ENCODE peak calls at places on chromosomes 2 and 18, in four cellular contexts. N is K562, V is HepG2, R is GM12878. I is an unnamed sample.

GRCh38 chr2:19776941-19777514 is 124.8 kb downstream of the TTC32 start:
- DNase-seq in V (no peak), N (no peak), R (no peak), I (no peak)

GRCh38 chr2:172230783-172231446 is 128.2 kb upstream of the DLX2 start:
- DNase-seq in N (no peak), R (no peak), V (no peak), I (no peak)

GRCh38 chr2:156538083-156538504 is 101.9 kb downstream of the GPD2 start:
- DNase-seq in R (peak), V (no peak), N (no peak), I (no peak)

GRCh38 chr2:69790601-69790959 is 38.9 kb upstream of the GMCL1 start:
- DNase-seq in N (no peak), V (no peak), R (no peak), I (no peak)

GRCh38 chr2:2768476-2768875 is 437.4 kb upstream of the MYT1L start:
- DNase-seq in R (no peak), N (no peak), V (no peak), I (no peak)

GRCh38 chr2:228689049-228689448 is 507.6 kb upstream of the SPHKAP start:
- DNase-seq in V (no peak), N (no peak), R (no peak), I (peak)

GRCh38 chr18:31070206-31070605 is 27.7 kb upstream of the DSC3 start:
- DNase-seq in V (no peak), R (no peak), N (no peak), I (no peak)

GRCh38 chr18:44819944-44820510 is 139.3 kb downstream of the SETBP1 start:
- DNase-seq in V (no peak), N (no peak), R (no peak), I (no peak)

GRCh38 chr2:21467910-21468309 is 344.1 kb downstream of the TDRD15 start:
- DNase-seq in R (peak), V (no peak), N (no peak), I (no peak)

GRCh38 chr2:216765810-216766259 is 70.5 kb upstream of the IGFBP5 start:
- DNase-seq in V (peak), N (peak), R (no peak), I (peak)

GRCh38 chr18:54878057-54878661 is 49.9 kb downstream of the RAB27B start:
- DNase-seq in R (no peak), N (no peak), V (no peak), I (no peak)

GRCh38 chr2:74149570-74150319 is 2.0 kb upstream of the BOLA3 start:
- DNase-seq in R (no peak), N (peak), V (no peak), I (no peak)

GRCh38 chr2:72919414-72920316 is 2.3 kb downstream of the EMX1 start:
- DNase-seq in V (no peak), N (no peak), R (no peak), I (peak)

GRCh38 chr2:10752236-10752635 is 30.8 kb downstream of the ATP6V1C2 start:
- DNase-seq in R (no peak), V (no peak), N (no peak), I (no peak)

GRCh38 chr18:23115683-23116096 is 19.6 kb upstream of the CABLES1 start:
- DNase-seq in V (peak), N (no peak), R (no peak), I (no peak)

GRCh38 chr2:112141623-112142001 is 3.4 kb downstream of the FBLN7 start:
- DNase-seq in N (no peak), R (no peak), V (no peak), I (no peak)

GRCh38 chr2:176637497-176638166 is 368.4 kb downstream of the MTX2 start:
- DNase-seq in R (no peak), V (no peak), N (no peak), I (peak)

GRCh38 chr2:186308347-186308746 is 177.7 kb upstream of the ZC3H15 start:
- DNase-seq in R (no peak), N (no peak), V (peak), I (no peak)

GRCh38 chr18:57121542-57122112 is 25.3 kb upstream of the BOD1L2 start:
- DNase-seq in R (no peak), N (no peak), V (no peak), I (peak)

GRCh38 chr2:61715501-61715900 is 138.4 kb downstream of the FAM161A start:
- DNase-seq in V (no peak), N (no peak), R (no peak), I (no peak)

GRCh38 chr18:29225351-29225750 is 1048.4 kb upstream of the CDH2 start:
- DNase-seq in R (no peak), N (no peak), V (no peak), I (no peak)

GRCh38 chr2:238120463-238121298 is 17.8 kb upstream of the KLHL30 start:
- DNase-seq in R (no peak), V (no peak), N (no peak), I (peak)

GRCh38 chr2:36478332-36478738 is 119.6 kb downstream of the FEZ2 start:
- DNase-seq in N (no peak), R (no peak), V (no peak), I (no peak)

GRCh38 chr2:143690204-143690603 is 561.0 kb downstream of the ARHGAP15 start:
- DNase-seq in V (no peak), R (no peak), N (no peak), I (no peak)

GRCh38 chr2:212928681-212929080 is 222.7 kb downstream of the IKZF2 start:
- DNase-seq in R (no peak), N (no peak), V (no peak), I (no peak)

GRCh38 chr2:212929116-212929515 is 222.3 kb downstream of the IKZF2 start:
- DNase-seq in N (no peak), V (no peak), R (no peak), I (no peak)

GRCh38 chr2:212931271-212931670 is 220.1 kb downstream of the IKZF2 start:
- DNase-seq in R (no peak), N (no peak), V (no peak), I (no peak)

GRCh38 chr2:212929971-212930370 is 221.4 kb downstream of the IKZF2 start:
- DNase-seq in V (no peak), N (no peak), R (no peak), I (no peak)

DNA sequence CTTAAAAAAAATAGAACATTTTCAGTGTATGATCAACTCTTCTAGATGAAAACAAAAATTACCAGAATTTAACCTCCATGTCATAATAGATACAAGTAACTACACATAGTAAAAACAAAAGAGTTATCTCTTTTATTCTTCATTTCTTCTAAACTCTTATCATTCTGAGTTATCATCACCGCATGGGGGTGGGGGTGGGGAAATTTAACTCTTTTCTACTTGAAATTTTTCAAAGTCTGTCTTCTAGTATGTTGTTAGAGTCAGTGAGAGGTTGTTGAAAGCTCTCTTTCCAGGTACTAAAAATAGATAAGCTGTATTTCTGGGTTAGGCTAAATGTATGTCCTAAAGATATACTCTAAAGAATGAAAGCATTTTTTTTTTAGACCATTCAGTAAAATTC is 220.9 kb downstream of the IKZF2 start:
- DNase-seq in V (no peak), N (no peak), R (no peak), I (no peak)
- TF ChIP-seq CREM in V (no peak), N (no peak), R (no peak), I (no peak)

GRCh38 chr2:132641819-132642218 is 28.2 kb downstream of the LYPD1 start:
- DNase-seq in R (no peak), N (no peak), V (no peak), I (no peak)

GRCh38 chr2:132646805-132647115 is 23.2 kb downstream of the LYPD1 start:
- DNase-seq in V (no peak), R (no peak), N (no peak), I (no peak)

GRCh38 chr2:132645943-132646804 is 23.8 kb downstream of the LYPD1 start:
- DNase-seq in N (no peak), V (no peak), R (no peak), I (no peak)

GRCh38 chr2:132642415-132642814 is 27.6 kb downstream of the LYPD1 start:
- DNase-seq in V (peak), R (no peak), N (no peak), I (no peak)

GRCh38 chr2:132645176-132645575 is 24.8 kb downstream of the LYPD1 start:
- DNase-seq in V (no peak), N (no peak), R (no peak), I (no peak)
- TF ChIP-seq TCF7 in V (no peak), N (no peak), R (no peak), I (no peak)

DNA sequence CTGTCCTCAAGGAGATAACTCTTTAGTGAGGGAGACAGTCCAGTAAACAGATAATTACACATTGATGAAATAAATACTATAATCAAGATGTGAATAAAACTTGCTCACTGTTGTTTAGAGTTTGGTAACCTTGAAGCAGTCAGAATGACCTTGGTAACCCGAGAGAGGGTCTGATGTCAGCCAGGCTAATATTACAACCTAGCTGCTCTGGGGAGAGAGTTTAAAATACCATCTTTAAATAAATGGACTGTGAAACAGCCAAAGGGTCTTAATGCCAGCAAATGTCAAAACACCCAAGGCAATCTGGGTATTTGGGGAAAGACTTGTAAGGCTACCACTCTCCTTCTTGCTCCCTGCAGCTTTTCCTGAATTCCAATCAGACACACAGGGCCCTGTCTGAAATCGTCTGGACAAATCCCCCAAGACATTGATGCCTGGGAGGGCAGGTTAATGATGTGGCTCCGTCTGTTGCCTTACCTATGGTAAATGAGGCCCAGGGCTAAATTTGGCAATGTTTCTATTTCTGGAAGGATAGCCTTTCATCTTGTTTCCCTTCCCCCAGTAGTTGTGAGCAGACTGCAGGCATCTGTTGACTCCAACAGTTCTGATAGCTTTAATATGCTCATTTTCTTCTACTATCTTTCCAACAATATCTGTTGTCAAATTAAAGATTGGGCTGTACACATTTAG is 42.9 kb upstream of the ITGB6 start:
- DNase-seq in R (no peak), N (no peak), V (no peak), I (no peak)
- TF ChIP-seq CREM in R (no peak), N (no peak), V (no peak), I (no peak)

GRCh38 chr2:205390866-205391265 is 291.4 kb upstream of the NRP2 start:
- DNase-seq in V (no peak), N (no peak), R (no peak), I (no peak)
- TF ChIP-seq TCF7 in V (no peak), N (no peak), R (no peak), I (no peak)

GRCh38 chr18:63057707-63058106 is 261.9 kb downstream of the BCL2 start:
- DNase-seq in R (no peak), V (no peak), N (no peak), I (no peak)
- TF ChIP-seq CREM in R (no peak), V (no peak), N (no peak), I (no peak)